ENCODE peak calls at places on chromosomes 5 and 9, in ten cellular contexts. M is fibroblast of lung, Z is keratinocyte, K is uterus, S is HCT116, R is lower lobe of right lung, U is sigmoid colon, P is caudate nucleus, Y is thoracic aorta, D is psoas muscle. B is an unnamed sample.

GRCh38 chr5:54643679-54644078 is 126.1 kb downstream of the SNX18 start:
- DNase-seq in M (peak), Z (peak), K (no peak), S (peak), R (no peak), U (no peak), P (no peak), Y (no peak), D (no peak), B (peak)

GRCh38 chr9:86660146-86660545 is 287.2 kb downstream of the GAS1 start:
- DNase-seq in M (peak), Z (peak), K (no peak), S (no peak), R (no peak), U (no peak), P (no peak), Y (no peak), D (no peak), B (peak)

GRCh38 chr5:149434162-149435014 is 55.3 kb upstream of the IL17B start:
- DNase-seq in M (peak), Z (peak), K (peak), S (no peak), R (no peak), U (peak), P (no peak), Y (peak), D (no peak), B (no peak)

GRCh38 chr5:33903118-33903517 is 11.3 kb upstream of the ADAMTS12 start:
- DNase-seq in M (no peak), Z (no peak), K (no peak), S (no peak), R (no peak), U (no peak), P (no peak), Y (no peak), D (no peak), B (no peak)

GRCh38 chr5:6703791-6704190 is 9.4 kb upstream of the TENT4A start:
- DNase-seq in M (peak), Z (no peak), K (no peak), S (no peak), R (no peak), U (no peak), P (no peak), Y (no peak), D (no peak), B (no peak)

GRCh38 chr9:105742088-105742487 is 47.7 kb downstream of the TMEM38B start:
- DNase-seq in M (no peak), Z (no peak), K (no peak), S (no peak), R (no peak), U (no peak), P (no peak), Y (no peak), D (no peak), B (no peak)

GRCh38 chr5:67971223-67971830 is 244.2 kb upstream of the PIK3R1 start:
- DNase-seq in M (peak), Z (no peak), K (peak), S (no peak), R (no peak), U (peak), P (no peak), Y (no peak), D (peak), B (no peak)

GRCh38 chr5:172870261-172870806 is 36.3 kb downstream of the ERGIC1 start:
- DNase-seq in M (peak), Z (peak), K (peak), S (no peak), R (no peak), U (peak), P (no peak), Y (peak), D (peak), B (peak)

GRCh38 chr9:110626109-110626829 is 42.3 kb upstream of the MUSK start:
- DNase-seq in M (peak), Z (no peak), K (no peak), S (no peak), R (no peak), U (no peak), P (no peak), Y (peak), D (no peak), B (no peak)

GRCh38 chr9:131178382-131178781 is 53.0 kb downstream of the NUP214 start:
- DNase-seq in M (peak), Z (no peak), K (peak), S (peak), R (peak), U (peak), P (peak), Y (peak), D (peak), B (no peak)

GRCh38 chr5:43369651-43370050 is 42.5 kb downstream of the CCL28 start:
- DNase-seq in M (no peak), Z (no peak), K (no peak), S (no peak), R (no peak), U (no peak), P (no peak), Y (no peak), D (no peak), B (no peak)

GRCh38 chr9:101511009-101511408 is 22.6 kb upstream of the RNF20 start:
- DNase-seq in M (no peak), Z (no peak), K (no peak), S (no peak), R (no peak), U (no peak), P (no peak), Y (no peak), D (no peak), B (no peak)

GRCh38 chr5:11609570-11610322 is 294.5 kb downstream of the CTNND2 start:
- DNase-seq in M (no peak), Z (no peak), K (no peak), S (no peak), R (no peak), U (no peak), P (no peak), Y (no peak), D (no peak), B (no peak)

GRCh38 chr9:18255158-18255629 is 218.8 kb upstream of the ADAMTSL1 start:
- DNase-seq in M (peak), Z (no peak), K (peak), S (peak), R (peak), U (peak), P (peak), Y (peak), D (peak), B (no peak)

GRCh38 chr5:180595381-180596114 is 4.2 kb upstream of the SCGB3A1 start:
- DNase-seq in M (no peak), Z (no peak), K (no peak), S (no peak), R (peak), U (peak), P (no peak), Y (no peak), D (no peak), B (no peak)

GRCh38 chr5:91225848-91226686 is 157.1 kb downstream of the ARRDC3 start:
- DNase-seq in M (no peak), Z (no peak), K (no peak), S (peak), R (peak), U (no peak), P (no peak), Y (no peak), D (no peak), B (no peak)

GRCh38 chr5:41186143-41186542 is 27.2 kb downstream of the C6 start:
- DNase-seq in M (no peak), Z (no peak), K (no peak), S (no peak), R (no peak), U (no peak), P (no peak), Y (no peak), D (no peak), B (no peak)

GRCh38 chr9:95268681-95269080 is 48.8 kb downstream of the FANCC start:
- DNase-seq in M (peak), Z (no peak), K (no peak), S (peak), R (no peak), U (no peak), P (no peak), Y (no peak), D (no peak), B (no peak)

GRCh38 chr5:91011029-91011428 is 372.1 kb downstream of the ARRDC3 start:
- DNase-seq in M (no peak), Z (no peak), K (no peak), S (no peak), R (no peak), U (no peak), P (no peak), Y (no peak), D (no peak), B (no peak)

GRCh38 chr5:11319851-11320580 is 559.0 kb upstream of the DAP start:
- DNase-seq in M (peak), Z (no peak), K (no peak), S (no peak), R (no peak), U (no peak), P (no peak), Y (no peak), D (no peak), B (no peak)

GRCh38 chr5:56530031-56530430 is 285.3 kb upstream of the MAP3K1 start:
- DNase-seq in M (no peak), Z (no peak), K (no peak), S (no peak), R (no peak), U (no peak), P (no peak), Y (no peak), D (no peak), B (no peak)

GRCh38 chr9:130321539-130321938 is 56.0 kb downstream of the HMCN2 start:
- DNase-seq in M (no peak), Z (no peak), K (no peak), S (no peak), R (no peak), U (no peak), P (no peak), Y (no peak), D (no peak), B (no peak)

GRCh38 chr9:87684627-87685204 is 41.2 kb upstream of the CTSL start:
- DNase-seq in M (peak), Z (no peak), K (peak), S (peak), R (no peak), U (no peak), P (no peak), Y (no peak), D (peak), B (no peak)

GRCh38 chr9:121399883-121400607 is 30.0 kb upstream of the STOM start:
- DNase-seq in M (peak), Z (peak), K (no peak), S (peak), R (no peak), U (no peak), P (no peak), Y (no peak), D (no peak), B (peak)

DNA sequence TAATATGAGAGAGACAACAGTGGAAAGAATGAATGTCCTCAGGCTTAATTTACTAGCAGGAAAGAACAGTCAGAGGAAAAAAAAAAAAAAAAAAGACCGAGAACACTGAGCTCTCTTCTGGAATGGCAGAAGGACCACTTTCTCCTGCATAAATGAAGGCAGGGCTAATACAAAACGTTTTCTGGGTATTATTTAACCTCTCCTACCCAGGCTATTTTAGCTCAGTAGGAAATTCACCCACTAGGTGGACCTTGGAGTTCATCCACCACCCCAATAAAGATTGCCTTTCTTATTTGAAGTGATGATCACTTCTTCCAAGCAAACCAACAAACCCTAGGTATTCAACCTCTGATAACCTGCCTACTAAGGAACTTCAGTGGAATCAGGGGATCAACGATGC is 3.7 kb downstream of the GLIS3 start:
- DNase-seq in M (no peak), Z (no peak), K (no peak), S (no peak), R (no peak), U (no peak), P (no peak), Y (no peak), D (no peak), B (no peak)
- H3K27ac ChIP-seq in M (no peak), Z (no peak), K (peak), S (no peak), R (no peak), U (peak), P (no peak), Y (peak), D (peak), B (no peak)

GRCh38 chr9:15696979-15697378 is 144.1 kb downstream of the CCDC171 start:
- DNase-seq in M (no peak), Z (no peak), K (no peak), S (no peak), R (no peak), U (no peak), P (no peak), Y (no peak), D (no peak), B (no peak)

GRCh38 chr9:15693701-15694100 is 140.9 kb downstream of the CCDC171 start:
- DNase-seq in M (no peak), Z (no peak), K (no peak), S (no peak), R (no peak), U (no peak), P (no peak), Y (no peak), D (no peak), B (no peak)

DNA sequence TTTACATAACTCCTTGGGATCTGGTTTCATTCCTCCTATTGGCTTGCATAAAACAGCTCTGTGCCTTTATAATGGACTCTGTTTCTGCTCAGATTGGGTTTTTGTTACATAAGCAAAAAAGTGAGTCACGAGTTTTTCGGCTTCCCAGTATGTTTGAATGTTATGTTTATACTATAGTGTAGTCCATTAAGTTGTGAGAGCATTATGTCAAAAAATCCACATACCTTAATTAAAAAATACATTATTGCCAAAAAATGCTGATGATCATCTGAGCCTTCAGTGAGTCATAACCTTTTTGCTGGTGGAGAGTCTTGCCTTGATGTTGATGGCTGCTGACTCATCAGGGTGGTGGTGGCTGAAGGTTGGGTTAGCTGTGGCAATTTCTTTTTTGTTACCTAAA is 144.6 kb downstream of the CCDC171 start:
- DNase-seq in M (peak), Z (peak), K (no peak), S (no peak), R (no peak), U (no peak), P (no peak), Y (no peak), D (no peak), B (peak)
- H3K27ac ChIP-seq in M (peak), Z (no peak), K (no peak), S (no peak), R (no peak), U (no peak), P (no peak), Y (no peak), D (no peak), B (no peak)

GRCh38 chr5:96015709-96016108 is 54.1 kb upstream of the ELL2 start:
- DNase-seq in M (no peak), Z (no peak), K (no peak), S (no peak), R (no peak), U (no peak), P (no peak), Y (no peak), D (no peak), B (no peak)

GRCh38 chr5:96013254-96013653 is 51.6 kb upstream of the ELL2 start:
- DNase-seq in M (no peak), Z (no peak), K (no peak), S (no peak), R (no peak), U (no peak), P (no peak), Y (no peak), D (no peak), B (no peak)

GRCh38 chr5:96014395-96014794 is 52.7 kb upstream of the ELL2 start:
- DNase-seq in M (no peak), Z (no peak), K (no peak), S (no peak), R (no peak), U (no peak), P (no peak), Y (no peak), D (no peak), B (no peak)

GRCh38 chr5:96008987-96009647 is 47.5 kb upstream of the ELL2 start:
- DNase-seq in M (no peak), Z (no peak), K (no peak), S (no peak), R (no peak), U (no peak), P (no peak), Y (no peak), D (no peak), B (no peak)

DNA sequence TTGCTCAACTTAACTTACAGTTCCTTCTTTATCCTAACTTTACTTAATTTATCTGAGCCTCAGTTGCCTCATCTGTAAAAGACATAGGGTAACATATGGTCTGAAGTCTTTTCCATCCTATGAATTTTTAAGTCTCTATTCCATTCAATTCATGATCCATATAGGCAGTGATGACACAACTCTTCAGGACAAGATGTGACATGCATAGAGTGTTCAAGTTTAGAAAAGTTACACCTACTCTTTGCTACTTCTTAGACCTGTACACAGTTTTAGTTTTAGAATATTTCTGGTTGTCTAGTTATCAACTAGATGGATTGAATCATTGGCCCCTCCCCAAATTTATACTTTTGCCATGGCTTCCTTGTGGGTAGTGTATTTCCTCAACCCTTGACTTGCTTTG is 50.7 kb upstream of the ELL2 start:
- DNase-seq in M (no peak), Z (no peak), K (no peak), S (no peak), R (no peak), U (no peak), P (no peak), Y (no peak), D (no peak), B (no peak)
- H3K27ac ChIP-seq in M (no peak), Z (peak), K (no peak), S (no peak), R (no peak), U (no peak), P (no peak), Y (no peak), D (no peak), B (peak)

GRCh38 chr9:91180240-91180929 is 181.3 kb downstream of the AUH start:
- DNase-seq in M (no peak), Z (no peak), K (no peak), S (no peak), R (no peak), U (no peak), P (no peak), Y (no peak), D (no peak), B (no peak)

GRCh38 chr9:91180930-91181268 is 180.8 kb downstream of the AUH start:
- DNase-seq in M (no peak), Z (no peak), K (no peak), S (no peak), R (no peak), U (no peak), P (no peak), Y (no peak), D (no peak), B (no peak)

GRCh38 chr9:91182429-91182828 is 179.3 kb downstream of the AUH start:
- DNase-seq in M (peak), Z (no peak), K (no peak), S (no peak), R (no peak), U (no peak), P (no peak), Y (no peak), D (no peak), B (no peak)

GRCh38 chr9:91182831-91183230 is 178.9 kb downstream of the AUH start:
- DNase-seq in M (no peak), Z (no peak), K (no peak), S (no peak), R (no peak), U (no peak), P (no peak), Y (no peak), D (no peak), B (no peak)

DNA sequence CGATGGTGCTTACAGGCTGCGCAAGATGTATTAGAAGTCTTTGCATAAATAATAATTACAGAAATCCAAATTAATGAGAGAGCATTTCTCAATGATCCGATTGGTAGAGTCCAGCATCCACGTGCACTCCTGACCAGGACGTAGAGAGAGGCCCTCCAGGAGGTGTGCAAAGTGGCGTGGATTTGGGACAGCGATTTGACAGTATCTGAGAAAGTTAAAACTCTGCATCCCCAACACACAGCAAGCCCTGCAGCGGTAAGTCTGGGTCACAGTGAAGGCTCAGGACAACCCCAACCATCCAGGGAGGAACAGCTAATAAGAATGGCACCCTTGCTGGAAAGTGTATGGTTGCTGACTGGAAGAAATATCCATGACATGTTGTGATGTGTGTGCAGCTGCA is 180.2 kb downstream of the AUH start:
- DNase-seq in M (no peak), Z (no peak), K (no peak), S (no peak), R (no peak), U (no peak), P (no peak), Y (no peak), D (no peak), B (no peak)
- H3K27ac ChIP-seq in M (no peak), Z (no peak), K (no peak), S (no peak), R (no peak), U (no peak), P (no peak), Y (no peak), D (no peak), B (no peak)

DNA sequence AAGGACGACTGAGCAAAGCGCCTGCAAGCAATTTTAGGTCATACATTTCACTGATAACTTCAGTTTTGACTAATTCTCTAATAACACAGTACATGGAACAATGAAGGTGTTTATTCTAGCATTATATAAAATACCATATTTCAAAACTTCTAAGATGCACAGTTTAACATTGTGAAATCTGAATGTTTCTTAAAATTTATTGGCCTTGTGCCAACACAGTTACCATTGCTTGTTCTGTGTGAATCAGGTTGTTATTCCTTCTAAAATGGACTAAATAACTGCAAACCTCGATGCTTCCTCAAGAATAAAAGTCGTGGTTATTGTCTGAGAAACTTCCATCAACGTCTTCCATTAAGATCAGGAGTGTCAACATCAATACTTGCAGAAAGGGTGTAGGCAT is 8.0 kb downstream of the MCC start:
- DNase-seq in M (peak), Z (no peak), K (no peak), S (no peak), R (no peak), U (no peak), P (no peak), Y (no peak), D (no peak), B (no peak)
- H3K27ac ChIP-seq in M (no peak), Z (no peak), K (no peak), S (no peak), R (no peak), U (no peak), P (no peak), Y (no peak), D (no peak), B (no peak)

DNA sequence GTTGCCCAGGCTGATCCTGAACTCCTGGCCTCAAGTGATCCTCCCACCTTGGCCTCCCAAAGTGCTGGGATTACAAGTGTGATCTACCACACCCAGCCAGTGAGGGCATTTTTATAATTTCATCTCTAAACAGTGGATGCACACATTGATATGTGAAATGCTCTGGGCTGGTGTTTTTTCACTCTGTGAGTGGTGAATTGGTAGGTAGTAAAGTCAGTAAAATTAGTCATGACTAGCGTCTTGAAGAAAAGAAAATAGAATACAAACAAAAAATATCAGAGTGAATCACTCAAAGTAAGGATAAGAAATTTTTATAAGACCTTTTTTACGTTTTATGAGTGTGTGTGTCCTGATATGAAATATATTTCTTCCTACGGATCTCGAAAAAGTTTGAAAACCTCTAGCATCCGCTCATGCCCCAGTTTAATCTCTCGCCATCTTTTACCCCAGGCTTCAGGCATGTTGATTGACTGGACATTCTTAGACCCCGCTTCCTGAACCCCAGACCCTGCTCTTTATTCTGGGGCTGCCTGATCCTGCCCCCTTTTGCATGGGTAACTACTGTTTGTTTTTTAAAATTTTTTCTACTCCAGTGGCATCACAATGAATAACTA is 14.0 kb downstream of the OSTF1 start:
- DNase-seq in M (no peak), Z (no peak), K (no peak), S (no peak), R (no peak), U (no peak), P (no peak), Y (no peak), D (no peak), B (no peak)
- H3K27ac ChIP-seq in M (no peak), Z (no peak), K (peak), S (no peak), R (no peak), U (no peak), P (no peak), Y (no peak), D (no peak), B (no peak)

B was measured in epithelial cell of prostate.